ENCODE peak calls at places on chromosomes 5 and 9, in four cellular contexts. One of them, this sample, is unnamed.

GRCh38 chr5:172002840-172003512 is 3.5 kb downstream of the FBXW11 start:
- DNase-seq in K562: no peak
- DNase-seq in HL-60: peak; percentile 17
- DNase-seq in GM12878: no peak
- DNase-seq in this sample: no peak

GRCh38 chr9:92718086-92719001 is 46.3 kb downstream of the BICD2 start:
- DNase-seq in GM12878: no peak
- DNase-seq in K562: no peak
- DNase-seq in HL-60: no peak
- DNase-seq in this sample: no peak

GRCh38 chr5:32684261-32684660 is 26.9 kb upstream of the NPR3 start:
- DNase-seq in K562: no peak
- DNase-seq in GM12878: no peak
- DNase-seq in HL-60: no peak
- DNase-seq in this sample: no peak

GRCh38 chr5:176542596-176543427 is 5.6 kb upstream of the RNF44 start:
- DNase-seq in K562: peak; percentile 79
- DNase-seq in HL-60: no peak
- DNase-seq in GM12878: no peak
- DNase-seq in this sample: no peak

GRCh38 chr9:113056191-113057106 is at the start of gene ZFP37:
- DNase-seq in GM12878: peak; percentile 1
- DNase-seq in HL-60: peak; percentile 90
- DNase-seq in K562: peak; percentile 82
- DNase-seq in this sample: peak; percentile 64

GRCh38 chr5:154087260-154087659 is 48.5 kb downstream of the MFAP3 start:
- DNase-seq in GM12878: no peak
- DNase-seq in HL-60: no peak
- DNase-seq in K562: no peak
- DNase-seq in this sample: no peak

GRCh38 chr9:16143947-16144890 is 591.4 kb downstream of the CCDC171 start:
- DNase-seq in HL-60: no peak
- DNase-seq in GM12878: no peak
- DNase-seq in K562: no peak
- DNase-seq in this sample: no peak

GRCh38 chr5:161096006-161096405 is 244.0 kb upstream of the ATP10B start:
- DNase-seq in HL-60: no peak
- DNase-seq in GM12878: no peak
- DNase-seq in K562: no peak
- DNase-seq in this sample: no peak

GRCh38 chr5:386432-387341 is 56.3 kb upstream of the EXOC3 start:
- DNase-seq in K562: no peak
- DNase-seq in HL-60: no peak
- DNase-seq in GM12878: no peak
- DNase-seq in this sample: no peak

GRCh38 chr5:389197-389821 is 53.7 kb upstream of the EXOC3 start:
- DNase-seq in GM12878: no peak
- DNase-seq in K562: no peak
- DNase-seq in HL-60: no peak
- DNase-seq in this sample: no peak

GRCh38 chr5:389891-390290 is 53.1 kb upstream of the EXOC3 start:
- DNase-seq in HL-60: no peak
- DNase-seq in K562: no peak
- DNase-seq in GM12878: no peak
- DNase-seq in this sample: no peak

GRCh38 chr5:388266-389196 is 54.4 kb upstream of the EXOC3 start:
- DNase-seq in GM12878: no peak
- DNase-seq in HL-60: no peak
- DNase-seq in K562: no peak
- DNase-seq in this sample: no peak

GRCh38 chr5:387491-388265 is 55.3 kb upstream of the EXOC3 start:
- DNase-seq in HL-60: no peak
- DNase-seq in K562: no peak
- DNase-seq in GM12878: no peak
- DNase-seq in this sample: no peak
- TF ChIP-seq SPI1 in HL-60: no peak
- TF ChIP-seq SPI1 in K562: no peak
- TF ChIP-seq SPI1 in GM12878: no peak
- TF ChIP-seq SPI1 in this sample: no peak

GRCh38 chr9:136546697-136547481 is 1.0 kb upstream of the NOTCH1 start:
- DNase-seq in GM12878: no peak
- DNase-seq in HL-60: no peak
- DNase-seq in K562: no peak
- DNase-seq in this sample: no peak
- TF ChIP-seq POLR2AphosphoS5 in GM12878: no peak
- TF ChIP-seq POLR2AphosphoS5 in HL-60: no peak
- TF ChIP-seq POLR2AphosphoS5 in K562: no peak
- TF ChIP-seq POLR2AphosphoS5 in this sample: no peak

DNA sequence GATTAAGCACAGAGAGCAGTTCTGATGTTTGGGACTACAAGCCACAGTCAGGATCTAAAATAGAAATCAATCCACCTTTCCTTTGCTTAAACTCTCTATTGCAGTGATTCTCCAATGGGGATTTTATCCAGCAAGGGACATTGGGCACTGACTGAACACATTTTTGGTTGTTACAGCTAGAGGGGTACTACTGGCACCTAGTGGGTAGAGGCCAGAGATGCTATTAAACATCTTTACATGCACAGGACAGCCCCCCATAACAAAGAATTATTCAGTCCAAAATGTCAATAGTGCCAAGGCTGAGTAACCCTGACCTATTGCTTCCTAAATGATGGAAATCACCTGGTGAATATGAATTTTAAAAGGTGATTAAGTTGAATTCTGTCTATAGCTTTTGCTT is 12.0 kb downstream of the ZNF622 start:
- DNase-seq in K562: no peak
- DNase-seq in GM12878: no peak
- DNase-seq in HL-60: no peak
- DNase-seq in this sample: no peak
- TF ChIP-seq SPI1 in K562: no peak
- TF ChIP-seq SPI1 in GM12878: no peak
- TF ChIP-seq SPI1 in HL-60: no peak
- TF ChIP-seq SPI1 in this sample: no peak

DNA sequence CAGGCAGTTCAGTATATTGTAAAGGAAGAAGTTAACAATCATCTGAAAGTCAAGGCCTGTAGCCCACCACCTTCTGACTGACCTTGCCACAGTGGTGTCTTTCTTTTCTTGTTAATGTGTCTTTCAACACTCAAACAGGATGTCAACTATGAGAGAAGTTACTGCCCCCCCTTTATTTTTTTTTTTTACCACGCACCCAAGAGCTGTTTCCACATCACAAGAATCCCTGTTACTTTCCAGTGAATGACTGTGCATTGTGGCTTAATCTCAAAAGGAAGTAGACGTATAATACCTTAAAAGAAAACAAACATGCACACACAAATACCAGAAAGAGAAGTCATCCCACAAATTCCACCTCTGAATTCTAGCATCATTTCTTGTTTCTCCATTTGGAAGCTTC is 201.3 kb downstream of the EFNA5 start:
- DNase-seq in K562: no peak
- DNase-seq in HL-60: peak; percentile 37
- DNase-seq in GM12878: no peak
- DNase-seq in this sample: no peak
- TF ChIP-seq POLR2AphosphoS5 in K562: no peak
- TF ChIP-seq POLR2AphosphoS5 in HL-60: no peak
- TF ChIP-seq POLR2AphosphoS5 in GM12878: no peak
- TF ChIP-seq POLR2AphosphoS5 in this sample: no peak

This sample was measured in GM12891.